ENCODE peak calls at places on chromosomes 11 and 22, in seven cellular contexts. One of them, this sample, is unnamed.

GRCh38 chr11:18713646-18714442 is 12.1 kb downstream of the IGSF22 start:
- DNase-seq in retinal pigment epithelial cell: no peak
- DNase-seq in nephron progenitor cell: no peak
- DNase-seq in stomach: no peak
- DNase-seq in cardiac fibroblast: no peak
- DNase-seq in WTC11: no peak
- DNase-seq in progenitor cell of endocrine pancreas: no peak
- DNase-seq in this sample: no peak

GRCh38 chr11:73795925-73796632 is 8.4 kb downstream of the MRPL48 start:
- DNase-seq in stomach: peak
- DNase-seq in nephron progenitor cell: peak
- DNase-seq in cardiac fibroblast: no peak
- DNase-seq in retinal pigment epithelial cell: no peak
- DNase-seq in WTC11: peak
- DNase-seq in progenitor cell of endocrine pancreas: no peak
- DNase-seq in this sample: no peak

GRCh38 chr22:43014062-43014875 is 680 bp downstream of the PACSIN2 start:
- DNase-seq in nephron progenitor cell: peak
- DNase-seq in stomach: peak
- DNase-seq in progenitor cell of endocrine pancreas: peak
- DNase-seq in cardiac fibroblast: peak
- DNase-seq in WTC11: peak
- DNase-seq in retinal pigment epithelial cell: no peak
- DNase-seq in this sample: no peak

GRCh38 chr22:35437038-35437437 is 37.1 kb downstream of the MCM5 start:
- DNase-seq in progenitor cell of endocrine pancreas: no peak
- DNase-seq in nephron progenitor cell: no peak
- DNase-seq in WTC11: no peak
- DNase-seq in retinal pigment epithelial cell: no peak
- DNase-seq in stomach: no peak
- DNase-seq in cardiac fibroblast: no peak
- DNase-seq in this sample: no peak

GRCh38 chr11:45929486-45930030 is 7.1 kb downstream of the LARGE2 start:
- DNase-seq in WTC11: no peak
- DNase-seq in nephron progenitor cell: no peak
- DNase-seq in retinal pigment epithelial cell: no peak
- DNase-seq in cardiac fibroblast: no peak
- DNase-seq in progenitor cell of endocrine pancreas: no peak
- DNase-seq in stomach: no peak
- DNase-seq in this sample: no peak

GRCh38 chr11:130037058-130037457 is 32.6 kb upstream of the APLP2 start:
- DNase-seq in retinal pigment epithelial cell: peak
- DNase-seq in cardiac fibroblast: peak
- DNase-seq in WTC11: no peak
- DNase-seq in stomach: no peak
- DNase-seq in progenitor cell of endocrine pancreas: no peak
- DNase-seq in nephron progenitor cell: no peak
- DNase-seq in this sample: peak

GRCh38 chr11:108512706-108513105 is 14.5 kb upstream of the POGLUT3 start:
- DNase-seq in cardiac fibroblast: no peak
- DNase-seq in progenitor cell of endocrine pancreas: no peak
- DNase-seq in WTC11: no peak
- DNase-seq in nephron progenitor cell: no peak
- DNase-seq in retinal pigment epithelial cell: no peak
- DNase-seq in stomach: no peak
- DNase-seq in this sample: no peak

GRCh38 chr11:112637046-112637445 is 324.2 kb upstream of the NCAM1 start:
- DNase-seq in progenitor cell of endocrine pancreas: no peak
- DNase-seq in retinal pigment epithelial cell: no peak
- DNase-seq in stomach: no peak
- DNase-seq in nephron progenitor cell: no peak
- DNase-seq in cardiac fibroblast: no peak
- DNase-seq in WTC11: no peak
- DNase-seq in this sample: peak

GRCh38 chr11:17933710-17934109 is 79.1 kb downstream of the SERGEF start:
- DNase-seq in WTC11: no peak
- DNase-seq in progenitor cell of endocrine pancreas: no peak
- DNase-seq in cardiac fibroblast: no peak
- DNase-seq in retinal pigment epithelial cell: no peak
- DNase-seq in nephron progenitor cell: no peak
- DNase-seq in stomach: no peak
- DNase-seq in this sample: no peak

GRCh38 chr11:9092846-9093778 is 1.7 kb upstream of the SCUBE2 start:
- DNase-seq in WTC11: no peak
- DNase-seq in progenitor cell of endocrine pancreas: no peak
- DNase-seq in stomach: no peak
- DNase-seq in retinal pigment epithelial cell: no peak
- DNase-seq in nephron progenitor cell: no peak
- DNase-seq in cardiac fibroblast: peak
- DNase-seq in this sample: no peak

GRCh38 chr22:24205438-24206189 is 24.3 kb downstream of the SUSD2 start:
- DNase-seq in cardiac fibroblast: no peak
- DNase-seq in progenitor cell of endocrine pancreas: no peak
- DNase-seq in retinal pigment epithelial cell: no peak
- DNase-seq in stomach: no peak
- DNase-seq in nephron progenitor cell: no peak
- DNase-seq in WTC11: no peak
- DNase-seq in this sample: no peak

GRCh38 chr11:67648140-67648795 is 2.3 kb downstream of the ACY3 start:
- DNase-seq in WTC11: peak
- DNase-seq in cardiac fibroblast: no peak
- DNase-seq in retinal pigment epithelial cell: no peak
- DNase-seq in progenitor cell of endocrine pancreas: no peak
- DNase-seq in stomach: peak
- DNase-seq in nephron progenitor cell: no peak
- DNase-seq in this sample: no peak

GRCh38 chr11:69431893-69432738 is 49.3 kb upstream of the LINC01488 start:
- DNase-seq in cardiac fibroblast: no peak
- DNase-seq in retinal pigment epithelial cell: no peak
- DNase-seq in stomach: no peak
- DNase-seq in progenitor cell of endocrine pancreas: no peak
- DNase-seq in WTC11: no peak
- DNase-seq in nephron progenitor cell: no peak
- DNase-seq in this sample: no peak

GRCh38 chr11:14357843-14358728 is 897 bp downstream of the RRAS2 start:
- DNase-seq in cardiac fibroblast: peak
- DNase-seq in nephron progenitor cell: peak
- DNase-seq in stomach: peak
- DNase-seq in retinal pigment epithelial cell: peak
- DNase-seq in progenitor cell of endocrine pancreas: peak
- DNase-seq in WTC11: peak
- DNase-seq in this sample: no peak

GRCh38 chr11:75583710-75584658 is 21.9 kb downstream of the SERPINH1 start:
- DNase-seq in cardiac fibroblast: peak
- DNase-seq in progenitor cell of endocrine pancreas: peak
- DNase-seq in nephron progenitor cell: peak
- DNase-seq in retinal pigment epithelial cell: no peak
- DNase-seq in stomach: peak
- DNase-seq in WTC11: peak
- DNase-seq in this sample: no peak

GRCh38 chr11:100442017-100442416 is 245.1 kb upstream of the ARHGAP42 start:
- DNase-seq in progenitor cell of endocrine pancreas: no peak
- DNase-seq in WTC11: no peak
- DNase-seq in retinal pigment epithelial cell: no peak
- DNase-seq in cardiac fibroblast: no peak
- DNase-seq in nephron progenitor cell: no peak
- DNase-seq in stomach: no peak
- DNase-seq in this sample: no peak

DNA sequence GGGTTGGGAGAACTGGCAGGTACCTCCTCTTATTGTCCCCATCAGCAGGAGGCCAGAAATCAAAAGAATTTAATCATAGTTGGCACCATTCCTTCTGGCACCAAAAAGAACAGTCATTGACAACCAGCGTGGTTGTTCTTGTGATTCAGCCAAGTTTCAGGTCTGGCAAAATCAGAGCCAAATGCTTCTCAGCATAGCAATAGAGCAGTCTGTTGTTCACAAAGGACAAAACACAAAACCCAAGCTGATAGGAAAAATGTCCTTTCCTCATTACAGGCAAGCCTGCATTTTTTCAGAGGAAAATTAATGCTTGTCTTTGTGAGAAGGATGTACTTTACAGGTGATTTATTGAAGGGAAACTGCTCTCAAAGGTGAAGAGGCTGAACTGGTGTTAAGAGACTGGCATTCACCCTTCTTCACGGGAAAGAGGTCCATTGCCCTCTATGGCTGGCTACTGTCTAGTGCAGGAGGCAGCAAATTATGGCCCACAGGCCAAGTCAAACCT is 241.8 kb upstream of the ARHGAP42 start:
- DNase-seq in cardiac fibroblast: peak
- DNase-seq in stomach: peak
- DNase-seq in retinal pigment epithelial cell: peak
- DNase-seq in WTC11: no peak
- DNase-seq in progenitor cell of endocrine pancreas: no peak
- DNase-seq in nephron progenitor cell: no peak
- DNase-seq in this sample: no peak
- TF ChIP-seq CTCF in cardiac fibroblast: no peak
- TF ChIP-seq CTCF in stomach: no peak
- TF ChIP-seq CTCF in retinal pigment epithelial cell: peak
- TF ChIP-seq CTCF in WTC11: no peak
- TF ChIP-seq CTCF in progenitor cell of endocrine pancreas: peak
- TF ChIP-seq CTCF in nephron progenitor cell: no peak
- TF ChIP-seq CTCF in this sample: no peak

GRCh38 chr11:63489879-63490278 is 1.1 kb downstream of the PLAAT5 start:
- DNase-seq in progenitor cell of endocrine pancreas: no peak
- DNase-seq in nephron progenitor cell: no peak
- DNase-seq in cardiac fibroblast: peak
- DNase-seq in stomach: no peak
- DNase-seq in retinal pigment epithelial cell: no peak
- DNase-seq in WTC11: peak
- DNase-seq in this sample: no peak
- TF ChIP-seq CTCF in progenitor cell of endocrine pancreas: peak
- TF ChIP-seq CTCF in nephron progenitor cell: no peak
- TF ChIP-seq CTCF in cardiac fibroblast: no peak
- TF ChIP-seq CTCF in stomach: no peak
- TF ChIP-seq CTCF in retinal pigment epithelial cell: no peak
- TF ChIP-seq CTCF in WTC11: no peak
- TF ChIP-seq CTCF in this sample: no peak

DNA sequence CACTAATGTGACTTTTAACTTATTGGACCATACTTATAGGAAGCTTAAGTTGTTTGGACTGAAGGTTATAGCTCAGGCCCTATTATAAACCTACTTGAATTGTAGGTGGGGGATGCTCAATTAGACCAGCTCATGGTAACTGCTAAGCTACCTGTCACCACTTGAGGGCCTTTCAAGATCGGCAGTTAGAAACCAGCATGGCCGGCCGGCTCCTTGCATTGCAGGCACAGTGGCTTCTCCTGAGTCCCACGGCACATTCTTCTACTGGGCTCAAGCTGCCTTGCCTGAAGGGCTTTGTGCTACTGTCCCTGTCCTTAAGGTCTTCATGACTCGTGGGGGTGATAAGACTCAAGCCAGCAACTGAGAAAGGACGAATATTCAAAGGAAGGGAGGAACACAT is 70.8 kb downstream of the TBC1D22A start:
- DNase-seq in retinal pigment epithelial cell: no peak
- DNase-seq in WTC11: peak
- DNase-seq in nephron progenitor cell: peak
- DNase-seq in progenitor cell of endocrine pancreas: no peak
- DNase-seq in stomach: peak
- DNase-seq in cardiac fibroblast: peak
- DNase-seq in this sample: no peak
- TF ChIP-seq CTCF in retinal pigment epithelial cell: peak
- TF ChIP-seq CTCF in WTC11: no peak
- TF ChIP-seq CTCF in nephron progenitor cell: peak
- TF ChIP-seq CTCF in progenitor cell of endocrine pancreas: peak
- TF ChIP-seq CTCF in stomach: no peak
- TF ChIP-seq CTCF in cardiac fibroblast: peak
- TF ChIP-seq CTCF in this sample: peak

DNA sequence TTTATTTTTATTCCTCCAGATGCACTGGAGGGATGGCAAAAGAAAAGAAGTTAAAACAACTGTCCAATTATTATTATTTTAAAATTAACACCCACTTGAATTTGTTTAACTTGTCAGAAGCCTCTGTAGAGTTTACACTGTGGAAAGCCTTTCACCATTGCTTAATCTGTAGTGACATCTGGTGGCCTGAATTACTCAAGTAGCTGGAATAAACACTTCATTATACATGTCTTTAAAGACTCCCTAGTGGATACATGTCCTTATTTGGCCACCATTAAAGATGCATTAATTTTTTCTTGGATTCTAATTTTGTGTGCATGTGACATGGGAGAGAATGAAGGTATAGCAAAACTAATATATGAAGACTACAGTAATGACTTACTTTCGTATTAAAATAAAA is 1496.5 kb downstream of the FAM181B start:
- DNase-seq in stomach: no peak
- DNase-seq in cardiac fibroblast: peak
- DNase-seq in nephron progenitor cell: peak
- DNase-seq in retinal pigment epithelial cell: peak
- DNase-seq in progenitor cell of endocrine pancreas: no peak
- DNase-seq in WTC11: no peak
- DNase-seq in this sample: no peak
- TF ChIP-seq CTCF in stomach: no peak
- TF ChIP-seq CTCF in cardiac fibroblast: no peak
- TF ChIP-seq CTCF in nephron progenitor cell: peak
- TF ChIP-seq CTCF in retinal pigment epithelial cell: peak
- TF ChIP-seq CTCF in progenitor cell of endocrine pancreas: peak
- TF ChIP-seq CTCF in WTC11: no peak
- TF ChIP-seq CTCF in this sample: peak

DNA sequence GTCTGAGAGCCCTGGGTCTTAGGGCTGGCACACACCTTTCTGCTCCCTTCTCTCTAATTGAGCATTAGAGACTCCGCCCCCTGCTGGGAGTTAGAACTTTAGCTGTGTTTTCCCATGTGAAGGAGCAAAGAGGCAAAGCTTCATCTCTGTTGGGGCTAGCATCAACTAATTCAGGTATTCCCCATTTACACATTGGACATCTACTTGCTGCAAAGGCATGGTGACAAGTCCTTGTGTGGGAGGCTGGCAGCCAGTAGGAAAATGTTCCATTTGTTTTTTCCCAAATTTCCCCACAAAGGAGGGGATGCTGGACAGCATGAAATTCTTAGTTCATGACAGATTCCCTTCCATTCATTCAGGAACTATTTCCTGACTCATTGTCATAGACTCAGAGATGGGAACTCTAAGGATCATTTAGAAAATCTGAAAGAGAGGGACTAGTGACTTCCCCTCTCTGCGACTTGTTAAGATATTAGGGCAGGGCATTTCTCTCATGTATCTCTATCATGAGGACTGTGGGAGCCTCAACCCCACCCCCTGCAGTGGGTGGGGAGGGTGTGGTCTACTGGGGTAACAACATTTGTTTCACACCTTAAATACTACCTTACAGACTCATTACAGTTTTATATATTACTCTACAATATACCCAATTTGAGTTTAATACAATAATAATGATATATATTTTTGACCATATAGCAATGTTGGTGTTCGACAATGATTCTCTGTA is 3.7 kb downstream of the CD44 start:
- DNase-seq in cardiac fibroblast: peak
- DNase-seq in retinal pigment epithelial cell: no peak
- DNase-seq in stomach: no peak
- DNase-seq in progenitor cell of endocrine pancreas: no peak
- DNase-seq in WTC11: no peak
- DNase-seq in nephron progenitor cell: no peak
- DNase-seq in this sample: no peak
- TF ChIP-seq CTCF in cardiac fibroblast: peak
- TF ChIP-seq CTCF in retinal pigment epithelial cell: peak
- TF ChIP-seq CTCF in stomach: no peak
- TF ChIP-seq CTCF in progenitor cell of endocrine pancreas: peak
- TF ChIP-seq CTCF in WTC11: no peak
- TF ChIP-seq CTCF in nephron progenitor cell: no peak
- TF ChIP-seq CTCF in this sample: peak

This sample was measured in osteocyte.